ENCODE peak calls at places on chromosome 22, in ten cellular contexts. G is dorsolateral prefrontal cortex; T is fibroblast of mammary gland; U is stimulated activated CD8-positive, alpha-beta memory T cell treated with anti-CD3 and anti-CD28 coated beads, Interleukin-15, amount 100 ng/mL, for 1 hour; V is neural progenitor cell; Z is C1 segment of cervical spinal cord; K is cortex of kidney; Q is iPS-NIHi11; C is cardiac septum; D is SK-N-SH. L is an unnamed sample.

GRCh38 chr22:23278883-23279675 is 98.8 kb downstream of the BCR start:
- DNase-seq in K (no peak), D (no peak), C (no peak), Z (no peak), V (no peak), Q (peak), U (no peak), G (no peak), T (peak), L (no peak)

GRCh38 chr22:48944756-48945620 is 882.7 kb downstream of the BRD1 start:
- DNase-seq in G (peak), U (no peak), Z (no peak), T (no peak), C (peak), Q (no peak), K (no peak), V (no peak), D (no peak), L (no peak)

GRCh38 chr22:42962295-42963230 is 52.4 kb downstream of the PACSIN2 start:
- DNase-seq in Q (no peak), C (no peak), Z (peak), K (no peak), U (no peak), G (no peak), D (no peak), T (no peak), V (no peak), L (peak)

GRCh38 chr22:30202531-30203006 is 44.0 kb downstream of the LIF start:
- DNase-seq in T (peak), G (no peak), V (peak), D (no peak), K (no peak), Z (no peak), C (no peak), U (no peak), Q (no peak), L (no peak)

GRCh38 chr22:37269930-37270678 is 12.2 kb upstream of the CYTH4 start:
- DNase-seq in K (no peak), G (no peak), V (no peak), U (no peak), Z (no peak), D (no peak), T (no peak), Q (no peak), C (no peak), L (no peak)

GRCh38 chr22:28795071-28795693 is 5.2 kb downstream of the XBP1 start:
- DNase-seq in K (no peak), G (no peak), U (no peak), D (no peak), C (no peak), Z (no peak), Q (no peak), T (no peak), V (no peak), L (no peak)

GRCh38 chr22:45671051-45671782 is 417 bp upstream of the ATXN10 start:
- DNase-seq in G (no peak), Z (peak), D (peak), C (no peak), U (no peak), K (no peak), Q (peak), T (no peak), V (peak), L (no peak)

GRCh38 chr22:50486561-50487289 is at the start of gene MIOX:
- DNase-seq in Q (no peak), Z (no peak), U (no peak), V (no peak), G (no peak), D (no peak), T (no peak), K (no peak), C (no peak), L (no peak)

GRCh38 chr22:25051073-25051472 is 98.6 kb downstream of the KIAA1671 start:
- DNase-seq in Z (no peak), T (no peak), C (no peak), K (no peak), Q (peak), G (no peak), D (peak), U (no peak), V (no peak), L (no peak)

GRCh38 chr22:17873804-17874203 is 99.5 kb upstream of the BID start:
- DNase-seq in C (no peak), T (no peak), G (no peak), U (no peak), Q (no peak), Z (no peak), D (no peak), V (no peak), K (no peak), L (no peak)

GRCh38 chr22:46576556-46577351 is 39.3 kb upstream of the CELSR1 start:
- DNase-seq in G (peak), V (peak), Q (peak), K (no peak), U (peak), C (no peak), Z (no peak), D (peak), T (peak), L (peak)

GRCh38 chr22:35170716-35171697 is 86.3 kb upstream of the HMGXB4 start:
- DNase-seq in Q (peak), K (no peak), D (no peak), Z (no peak), G (no peak), C (no peak), V (no peak), U (no peak), T (no peak), L (no peak)

GRCh38 chr22:28542980-28543621 is 136.5 kb downstream of the TTC28 start:
- DNase-seq in G (no peak), Q (no peak), T (no peak), Z (no peak), C (no peak), D (no peak), U (no peak), V (no peak), K (no peak), L (no peak)

GRCh38 chr22:30078320-30079311 is 1.6 kb upstream of the HORMAD2 start:
- DNase-seq in C (no peak), K (no peak), U (no peak), G (no peak), Q (no peak), T (no peak), D (no peak), V (no peak), Z (no peak), L (no peak)

GRCh38 chr22:46056169-46057041 is 79.4 kb upstream of the WNT7B start:
- DNase-seq in U (no peak), T (peak), C (peak), D (peak), Z (peak), Q (no peak), K (no peak), V (no peak), G (peak), L (peak)

GRCh38 chr22:49371325-49372110 is 456.2 kb downstream of the BRD1 start:
- DNase-seq in C (peak), Q (no peak), Z (no peak), T (no peak), K (no peak), V (no peak), G (peak), U (no peak), D (no peak), L (no peak)